ENCODE peak calls at places on chromosomes 16 and 17, in seven cellular contexts. One of them, this sample, is unnamed.

GRCh38 chr17:66300956-66301355 is 1.5 kb upstream of the PRKCA start:
- DNase-seq in tibial nerve: no peak
- DNase-seq in stomach: no peak
- DNase-seq in suprapubic skin: no peak
- DNase-seq in esophagus muscularis mucosa: no peak
- DNase-seq in ovary: no peak
- DNase-seq in A549: no peak
- DNase-seq in this sample: no peak

GRCh38 chr17:39080416-39081179 is 70.8 kb downstream of the PLXDC1 start:
- DNase-seq in tibial nerve: no peak
- DNase-seq in stomach: no peak
- DNase-seq in suprapubic skin: no peak
- DNase-seq in esophagus muscularis mucosa: no peak
- DNase-seq in ovary: no peak
- DNase-seq in A549: no peak
- DNase-seq in this sample: peak

GRCh38 chr17:78868391-78868790 is 27.8 kb upstream of the USP36 start:
- DNase-seq in tibial nerve: no peak
- DNase-seq in stomach: no peak
- DNase-seq in suprapubic skin: no peak
- DNase-seq in esophagus muscularis mucosa: no peak
- DNase-seq in ovary: no peak
- DNase-seq in A549: no peak
- DNase-seq in this sample: no peak

GRCh38 chr16:58638148-58639036 is 8.8 kb upstream of the CNOT1 start:
- DNase-seq in tibial nerve: no peak
- DNase-seq in stomach: peak
- DNase-seq in suprapubic skin: peak
- DNase-seq in esophagus muscularis mucosa: peak
- DNase-seq in ovary: peak
- DNase-seq in A549: peak
- DNase-seq in this sample: no peak

GRCh38 chr16:354286-354881 is 1.9 kb upstream of the AXIN1 start:
- DNase-seq in tibial nerve: no peak
- DNase-seq in stomach: no peak
- DNase-seq in suprapubic skin: no peak
- DNase-seq in esophagus muscularis mucosa: no peak
- DNase-seq in ovary: no peak
- DNase-seq in A549: no peak
- DNase-seq in this sample: peak

GRCh38 chr17:56319531-56319930 is 166.3 kb downstream of the ANKFN1 start:
- DNase-seq in tibial nerve: no peak
- DNase-seq in stomach: no peak
- DNase-seq in suprapubic skin: no peak
- DNase-seq in esophagus muscularis mucosa: no peak
- DNase-seq in ovary: no peak
- DNase-seq in A549: peak
- DNase-seq in this sample: no peak

GRCh38 chr17:17819561-17819995 is 17.2 kb downstream of the SREBF1 start:
- DNase-seq in tibial nerve: no peak
- DNase-seq in stomach: peak
- DNase-seq in suprapubic skin: no peak
- DNase-seq in esophagus muscularis mucosa: no peak
- DNase-seq in ovary: no peak
- DNase-seq in A549: peak
- DNase-seq in this sample: peak

GRCh38 chr17:81329927-81330883 is 35.1 kb upstream of the SLC38A10 start:
- DNase-seq in tibial nerve: no peak
- DNase-seq in stomach: no peak
- DNase-seq in suprapubic skin: no peak
- DNase-seq in esophagus muscularis mucosa: no peak
- DNase-seq in ovary: no peak
- DNase-seq in A549: peak
- DNase-seq in this sample: no peak

GRCh38 chr16:4984174-4985000 is 26.3 kb downstream of the SEC14L5 start:
- DNase-seq in tibial nerve: no peak
- DNase-seq in stomach: no peak
- DNase-seq in suprapubic skin: no peak
- DNase-seq in esophagus muscularis mucosa: no peak
- DNase-seq in ovary: no peak
- DNase-seq in A549: no peak
- DNase-seq in this sample: no peak

GRCh38 chr17:76529643-76530488 is 7.6 kb downstream of the CYGB start:
- DNase-seq in tibial nerve: peak
- DNase-seq in stomach: peak
- DNase-seq in suprapubic skin: peak
- DNase-seq in esophagus muscularis mucosa: no peak
- DNase-seq in ovary: peak
- DNase-seq in A549: no peak
- DNase-seq in this sample: peak

GRCh38 chr17:57988301-57989010 is 402 bp upstream of the VEZF1 start:
- DNase-seq in tibial nerve: peak
- DNase-seq in stomach: peak
- DNase-seq in suprapubic skin: peak
- DNase-seq in esophagus muscularis mucosa: peak
- DNase-seq in ovary: peak
- DNase-seq in A549: peak
- DNase-seq in this sample: peak

GRCh38 chr17:74288785-74289184 is 14.8 kb downstream of the DNAI2 start:
- DNase-seq in tibial nerve: no peak
- DNase-seq in stomach: no peak
- DNase-seq in suprapubic skin: no peak
- DNase-seq in esophagus muscularis mucosa: no peak
- DNase-seq in ovary: no peak
- DNase-seq in A549: no peak
- DNase-seq in this sample: no peak

GRCh38 chr17:55451203-55451641 is 29.6 kb upstream of the MMD start:
- DNase-seq in tibial nerve: no peak
- DNase-seq in stomach: no peak
- DNase-seq in suprapubic skin: no peak
- DNase-seq in esophagus muscularis mucosa: no peak
- DNase-seq in ovary: no peak
- DNase-seq in A549: peak
- DNase-seq in this sample: no peak

GRCh38 chr16:89476811-89477261 is 13.5 kb downstream of the ANKRD11 start:
- DNase-seq in tibial nerve: no peak
- DNase-seq in stomach: no peak
- DNase-seq in suprapubic skin: no peak
- DNase-seq in esophagus muscularis mucosa: no peak
- DNase-seq in ovary: no peak
- DNase-seq in A549: no peak
- DNase-seq in this sample: no peak

GRCh38 chr17:81049973-81050551 is 15.1 kb downstream of the BAIAP2 start:
- DNase-seq in tibial nerve: no peak
- DNase-seq in stomach: peak
- DNase-seq in suprapubic skin: no peak
- DNase-seq in esophagus muscularis mucosa: no peak
- DNase-seq in ovary: no peak
- DNase-seq in A549: peak
- DNase-seq in this sample: no peak

GRCh38 chr17:35210741-35211140 is 16.5 kb upstream of the SLC35G3 start:
- DNase-seq in tibial nerve: no peak
- DNase-seq in stomach: no peak
- DNase-seq in suprapubic skin: no peak
- DNase-seq in esophagus muscularis mucosa: no peak
- DNase-seq in ovary: no peak
- DNase-seq in A549: no peak
- DNase-seq in this sample: no peak

GRCh38 chr16:20938426-20938825 is 37.9 kb downstream of the LYRM1 start:
- DNase-seq in tibial nerve: no peak
- DNase-seq in stomach: no peak
- DNase-seq in suprapubic skin: no peak
- DNase-seq in esophagus muscularis mucosa: no peak
- DNase-seq in ovary: no peak
- DNase-seq in A549: no peak
- DNase-seq in this sample: no peak

GRCh38 chr17:76793775-76794174 is 55.9 kb downstream of the MFSD11 start:
- DNase-seq in tibial nerve: no peak
- DNase-seq in stomach: no peak
- DNase-seq in suprapubic skin: no peak
- DNase-seq in esophagus muscularis mucosa: no peak
- DNase-seq in ovary: no peak
- DNase-seq in A549: peak
- DNase-seq in this sample: no peak

GRCh38 chr17:80793851-80794267 is 197.8 kb upstream of the CHMP6 start:
- DNase-seq in tibial nerve: no peak
- DNase-seq in stomach: no peak
- DNase-seq in suprapubic skin: no peak
- DNase-seq in esophagus muscularis mucosa: no peak
- DNase-seq in ovary: no peak
- DNase-seq in A549: no peak
- DNase-seq in this sample: peak

GRCh38 chr16:88961031-88961430 is 16.0 kb downstream of the CBFA2T3 start:
- DNase-seq in tibial nerve: no peak
- DNase-seq in stomach: no peak
- DNase-seq in suprapubic skin: no peak
- DNase-seq in esophagus muscularis mucosa: no peak
- DNase-seq in ovary: no peak
- DNase-seq in A549: no peak
- DNase-seq in this sample: no peak

GRCh38 chr17:68061512-68062313 is 26.2 kb downstream of the KPNA2 start:
- DNase-seq in tibial nerve: no peak
- DNase-seq in stomach: no peak
- DNase-seq in suprapubic skin: peak
- DNase-seq in esophagus muscularis mucosa: no peak
- DNase-seq in ovary: no peak
- DNase-seq in A549: no peak
- DNase-seq in this sample: no peak

DNA sequence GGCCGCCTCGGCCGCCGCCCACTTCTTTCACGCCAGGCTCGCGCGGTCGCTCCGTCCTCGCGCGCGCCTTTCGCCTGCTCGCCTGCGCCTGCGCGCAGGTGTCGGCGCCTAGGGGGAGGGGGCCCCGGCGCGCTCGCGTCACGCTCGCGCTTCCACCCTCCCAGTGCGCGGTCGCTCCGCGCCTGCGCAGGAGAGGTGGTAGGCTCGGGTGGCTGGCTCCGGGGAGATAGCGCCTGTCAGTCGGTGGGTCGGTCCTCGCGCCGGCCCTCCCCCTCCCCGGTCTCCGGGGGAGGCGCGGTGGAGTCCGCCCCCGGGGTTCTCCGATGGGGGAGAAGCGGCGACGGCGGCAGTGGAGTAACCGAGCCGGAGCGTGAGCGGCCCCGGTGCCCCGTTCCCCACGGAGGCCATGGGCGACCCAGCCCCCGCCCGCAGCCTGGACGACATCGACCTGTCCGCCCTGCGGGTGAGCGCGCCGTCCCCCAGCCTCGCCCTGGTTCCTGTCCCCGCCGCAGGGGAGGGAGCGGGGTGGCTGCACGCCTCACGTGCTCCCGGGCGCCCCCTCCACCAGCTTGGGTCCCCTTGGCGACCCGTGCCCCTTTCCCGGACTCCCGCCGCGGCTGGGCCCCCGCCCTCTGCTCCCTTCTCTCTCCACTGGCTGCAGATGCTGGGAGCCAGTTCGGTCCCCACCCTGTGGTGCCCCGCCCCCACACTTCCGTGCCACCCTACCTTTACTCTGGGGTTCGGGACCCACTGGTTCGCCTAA is at the start of gene MINK1:
- DNase-seq in tibial nerve: peak
- DNase-seq in stomach: peak
- DNase-seq in suprapubic skin: peak
- DNase-seq in esophagus muscularis mucosa: peak
- DNase-seq in ovary: peak
- DNase-seq in A549: peak
- DNase-seq in this sample: peak
- TF ChIP-seq EP300 in tibial nerve: peak
- TF ChIP-seq EP300 in stomach: no peak
- TF ChIP-seq EP300 in suprapubic skin: no peak
- TF ChIP-seq EP300 in esophagus muscularis mucosa: no peak
- TF ChIP-seq EP300 in ovary: no peak
- TF ChIP-seq EP300 in A549: no peak
- TF ChIP-seq EP300 in this sample: no peak

GRCh38 chr17:1580979-1581676 is 18.5 kb upstream of the PITPNA start:
- DNase-seq in tibial nerve: no peak
- DNase-seq in stomach: peak
- DNase-seq in suprapubic skin: no peak
- DNase-seq in esophagus muscularis mucosa: no peak
- DNase-seq in ovary: no peak
- DNase-seq in A549: no peak
- DNase-seq in this sample: no peak
- TF ChIP-seq EP300 in tibial nerve: no peak
- TF ChIP-seq EP300 in stomach: no peak
- TF ChIP-seq EP300 in suprapubic skin: no peak
- TF ChIP-seq EP300 in esophagus muscularis mucosa: no peak
- TF ChIP-seq EP300 in ovary: no peak
- TF ChIP-seq EP300 in A549: no peak
- TF ChIP-seq EP300 in this sample: no peak

DNA sequence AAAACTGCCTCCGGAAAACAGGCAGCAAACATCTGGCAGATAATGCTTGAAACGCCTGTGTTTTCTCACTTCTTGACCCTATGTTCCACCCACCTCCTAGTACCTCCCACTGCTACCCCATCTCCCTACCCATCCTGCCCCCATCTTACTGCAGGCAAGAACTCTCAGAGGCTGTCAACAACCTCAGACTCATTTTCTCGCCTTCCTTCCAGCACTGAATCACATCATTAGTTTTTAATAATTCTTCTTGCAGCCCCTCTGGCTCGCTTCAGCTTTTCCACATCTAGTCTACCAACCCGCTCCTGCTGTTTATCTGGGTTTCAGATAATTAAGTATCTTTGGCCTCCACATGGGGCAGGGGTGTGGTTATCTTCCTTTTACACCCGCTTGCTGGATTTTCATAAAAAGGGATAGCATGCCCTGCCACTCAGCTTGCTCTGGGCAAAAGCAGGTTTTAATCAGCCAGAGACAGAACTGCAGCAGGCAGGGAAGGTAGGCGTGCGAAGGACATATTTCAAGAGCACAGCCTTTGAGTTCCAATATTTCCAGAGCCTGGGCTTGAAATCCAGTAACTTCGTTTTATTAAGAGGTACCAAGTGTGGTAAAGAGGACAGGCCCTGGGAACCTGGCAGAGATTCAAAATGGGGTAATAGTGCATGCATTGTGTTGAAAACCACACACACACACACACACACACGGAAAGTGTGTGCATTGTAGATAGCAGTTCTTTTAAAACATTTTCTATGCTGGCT is 87.5 kb downstream of the BMERB1 start:
- DNase-seq in tibial nerve: no peak
- DNase-seq in stomach: no peak
- DNase-seq in suprapubic skin: no peak
- DNase-seq in esophagus muscularis mucosa: no peak
- DNase-seq in ovary: peak
- DNase-seq in A549: no peak
- DNase-seq in this sample: no peak
- TF ChIP-seq EP300 in tibial nerve: no peak
- TF ChIP-seq EP300 in stomach: no peak
- TF ChIP-seq EP300 in suprapubic skin: no peak
- TF ChIP-seq EP300 in esophagus muscularis mucosa: no peak
- TF ChIP-seq EP300 in ovary: no peak
- TF ChIP-seq EP300 in A549: no peak
- TF ChIP-seq EP300 in this sample: no peak

DNA sequence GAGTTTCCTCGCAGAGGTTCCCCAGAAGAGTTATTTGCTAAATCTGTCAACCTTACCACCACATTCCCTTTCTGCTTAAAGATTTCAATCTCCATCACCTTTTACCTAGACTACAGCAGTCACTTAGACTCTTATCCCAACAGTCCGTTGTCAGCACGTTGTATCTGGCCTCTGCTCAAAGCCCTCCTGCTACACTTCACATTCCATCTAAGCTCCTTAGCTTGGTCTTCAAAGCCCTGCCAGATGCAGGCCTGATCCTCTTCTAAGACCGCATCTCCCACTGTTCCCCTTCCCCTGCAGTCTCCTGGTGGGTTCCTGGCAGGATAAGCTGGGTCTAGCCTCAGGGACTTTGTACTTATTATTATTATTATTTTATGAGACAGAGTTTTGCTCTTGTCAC is 10.3 kb upstream of the SRCAP start:
- DNase-seq in tibial nerve: no peak
- DNase-seq in stomach: no peak
- DNase-seq in suprapubic skin: no peak
- DNase-seq in esophagus muscularis mucosa: no peak
- DNase-seq in ovary: no peak
- DNase-seq in A549: no peak
- DNase-seq in this sample: no peak
- TF ChIP-seq EP300 in tibial nerve: no peak
- TF ChIP-seq EP300 in stomach: no peak
- TF ChIP-seq EP300 in suprapubic skin: no peak
- TF ChIP-seq EP300 in esophagus muscularis mucosa: no peak
- TF ChIP-seq EP300 in ovary: no peak
- TF ChIP-seq EP300 in A549: no peak
- TF ChIP-seq EP300 in this sample: no peak